ENCODE peak calls at places on chromosomes 16 and 17, in four cellular contexts. P is HFFc6; U is effector memory CD8-positive, alpha-beta T cell; B is MV-4-11. C is an unnamed sample.

GRCh38 chr16:50308237-50308965 is 42.0 kb downstream of the ADCY7 start:
- DNase-seq in U (no peak), P (no peak), B (no peak), C (no peak)

GRCh38 chr16:47660540-47660939 is 199.4 kb downstream of the PHKB start:
- DNase-seq in P (no peak), B (peak; percentile 10), U (no peak), C (no peak)

GRCh38 chr17:58362368-58363014 is 10.5 kb upstream of the SUPT4H1 start:
- DNase-seq in P (no peak), U (no peak), B (no peak), C (no peak)

GRCh38 chr16:65070831-65071230 is 51.0 kb downstream of the CDH11 start:
- DNase-seq in U (no peak), P (peak; percentile 96), B (no peak), C (no peak)

GRCh38 chr17:48457080-48457836 is 27.2 kb upstream of the SKAP1 start:
- DNase-seq in U (peak; percentile 78), B (peak; percentile 32), P (peak; percentile 19), C (peak; percentile 72)

GRCh38 chr17:32567511-32567910 is 80.7 kb downstream of the CDK5R1 start:
- DNase-seq in P (no peak), B (no peak), U (no peak), C (no peak)

GRCh38 chr17:50634123-50634914 is at the start of gene ABCC3:
- DNase-seq in B (peak; percentile 54), P (no peak), U (no peak), C (peak; percentile 37)

GRCh38 chr17:62876063-62876462 is 67.9 kb upstream of the MARCHF10 start:
- DNase-seq in U (no peak), P (no peak), B (no peak), C (no peak)

GRCh38 chr16:89436362-89436761 is 54.0 kb downstream of the ANKRD11 start:
- DNase-seq in U (no peak), P (no peak), B (peak; percentile 56), C (no peak)

GRCh38 chr17:40598928-40599627 is 33.8 kb upstream of the CCR7 start:
- DNase-seq in P (no peak), U (peak; percentile 44), B (peak; percentile 99), C (no peak)

GRCh38 chr17:75783803-75784472 is 668 bp upstream of the UNK start:
- DNase-seq in B (no peak), U (no peak), P (no peak), C (peak; percentile 38)

C was measured in WTC11.